ENCODE peak calls at places on chromosomes 13 and 19, in four cellular contexts. T is endothelial cell of umbilical vein, H is tibial nerve, R is ovary. I is an unnamed sample.

GRCh38 chr13:60936281-60936680 is 479.4 kb downstream of the PCDH20 start:
- DNase-seq in T (no peak), H (no peak), R (no peak), I (no peak)

GRCh38 chr19:5520501-5520900 is 47.3 kb downstream of the TINCR start:
- DNase-seq in T (no peak), H (no peak), R (no peak), I (no peak)

GRCh38 chr13:34344761-34345600 is 527.0 kb downstream of the RFC3 start:
- DNase-seq in T (no peak), H (no peak), R (no peak), I (no peak)

GRCh38 chr19:9940778-9941177 is 4.5 kb upstream of the OLFM2 start:
- DNase-seq in T (no peak), H (no peak), R (no peak), I (no peak)

GRCh38 chr19:35882074-35882832 is 13.9 kb downstream of the APLP1 start:
- DNase-seq in T (peak; percentile 77), H (no peak), R (no peak), I (peak; percentile 70)

GRCh38 chr13:74554581-74555290 is 420.5 kb upstream of the KLF12 start:
- DNase-seq in T (no peak), H (no peak), R (no peak), I (no peak)

GRCh38 chr13:68304287-68304893 is 1074.3 kb upstream of the PCDH9 start:
- DNase-seq in T (peak; percentile 14), H (no peak), R (no peak), I (peak; percentile 8)

GRCh38 chr13:49561064-49561410 is 24.3 kb downstream of the RCBTB1 start:
- DNase-seq in T (no peak), H (no peak), R (no peak), I (no peak)

GRCh38 chr13:78410164-78410563 is 193.2 kb downstream of the POU4F1 start:
- DNase-seq in T (no peak), H (no peak), R (no peak), I (no peak)

GRCh38 chr13:21079206-21079605 is 17.8 kb upstream of the LATS2 start:
- DNase-seq in T (no peak), H (no peak), R (no peak), I (no peak)

GRCh38 chr13:87087741-87088140 is 583.4 kb upstream of the SLITRK5 start:
- DNase-seq in T (no peak), H (no peak), R (no peak), I (no peak)

GRCh38 chr19:16249826-16250434 is 52.2 kb downstream of the AP1M1 start:
- DNase-seq in T (no peak), H (no peak), R (no peak), I (no peak)

GRCh38 chr13:49099513-49099877 is 120.6 kb upstream of the MLNR start:
- DNase-seq in T (no peak), H (no peak), R (no peak), I (no peak)

GRCh38 chr13:106498571-106498970 is 36.9 kb downstream of the EFNB2 start:
- DNase-seq in T (no peak), H (no peak), R (no peak), I (no peak)

GRCh38 chr19:31572671-31573298 is 223.5 kb upstream of the TSHZ3 start:
- DNase-seq in T (no peak), H (no peak), R (no peak), I (no peak)

GRCh38 chr13:27541386-27541785 is 78.9 kb downstream of the LNX2 start:
- DNase-seq in T (no peak), H (no peak), R (no peak), I (no peak)

GRCh38 chr13:99752373-99752772 is 219.2 kb downstream of the ZIC5 start:
- DNase-seq in T (no peak), H (no peak), R (no peak), I (no peak)

GRCh38 chr13:40657961-40658360 is 8.5 kb downstream of the FOXO1 start:
- DNase-seq in T (no peak), H (no peak), R (no peak), I (no peak)

GRCh38 chr13:36965767-36966166 is 33.4 kb downstream of the ALG5 start:
- DNase-seq in T (peak; percentile 95), H (no peak), R (no peak), I (peak; percentile 26)

GRCh38 chr19:47144630-47145029 is 14.0 kb downstream of the SAE1 start:
- DNase-seq in T (no peak), H (no peak), R (no peak), I (no peak)

GRCh38 chr13:95604534-95604915 is 40.0 kb downstream of the DZIP1 start:
- DNase-seq in T (no peak), H (no peak), R (no peak), I (no peak)

GRCh38 chr19:57664269-57665127 is 4.2 kb upstream of the ZSCAN4 start:
- DNase-seq in T (peak; percentile 46), H (no peak), R (peak; percentile 65), I (peak; percentile 76)

DNA sequence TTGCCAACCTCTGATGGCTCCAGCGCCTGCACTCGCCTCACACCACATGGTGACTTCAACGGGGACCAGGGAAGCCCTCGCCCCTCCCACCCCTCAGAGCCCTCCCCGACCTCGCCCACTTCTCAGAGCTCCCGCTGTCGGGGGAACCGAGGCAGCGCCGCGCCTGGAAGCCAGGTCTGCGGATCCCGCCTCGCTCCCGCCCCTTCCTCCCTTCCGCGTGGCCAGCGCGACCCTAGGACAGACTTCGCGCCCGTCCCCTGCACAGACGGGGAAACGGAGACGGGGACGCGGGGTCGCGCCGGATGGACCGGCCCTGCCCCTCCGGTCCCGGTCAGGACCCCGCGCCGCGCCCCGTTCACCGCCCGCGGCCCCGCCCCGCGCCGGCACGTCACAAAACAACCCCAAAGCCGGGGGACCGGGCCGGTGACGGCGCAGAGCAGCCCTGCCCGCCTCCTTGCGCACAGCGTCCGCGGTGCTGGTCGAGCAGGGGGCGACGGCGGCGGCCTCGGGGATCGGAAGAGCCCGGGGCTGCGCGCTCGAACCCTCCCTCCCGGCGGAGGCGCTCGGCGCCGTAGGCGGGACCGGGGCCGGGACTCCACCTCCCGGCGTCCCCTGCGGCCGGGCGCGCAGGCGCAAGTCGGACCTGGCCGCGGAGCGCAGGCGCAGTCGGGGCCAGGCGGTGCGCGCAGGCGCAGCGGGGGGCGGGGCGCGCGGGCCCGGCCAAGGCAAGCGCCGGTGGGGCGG is 379 bp upstream of the CDC34 start:
- DNase-seq in T (peak; percentile 73), H (peak; percentile 68), R (peak; percentile 94), I (peak; percentile 95)
- TF ChIP-seq POLR2A in T (peak; percentile 20), H (peak; percentile 91), R (no peak), I (peak; percentile 57)

DNA sequence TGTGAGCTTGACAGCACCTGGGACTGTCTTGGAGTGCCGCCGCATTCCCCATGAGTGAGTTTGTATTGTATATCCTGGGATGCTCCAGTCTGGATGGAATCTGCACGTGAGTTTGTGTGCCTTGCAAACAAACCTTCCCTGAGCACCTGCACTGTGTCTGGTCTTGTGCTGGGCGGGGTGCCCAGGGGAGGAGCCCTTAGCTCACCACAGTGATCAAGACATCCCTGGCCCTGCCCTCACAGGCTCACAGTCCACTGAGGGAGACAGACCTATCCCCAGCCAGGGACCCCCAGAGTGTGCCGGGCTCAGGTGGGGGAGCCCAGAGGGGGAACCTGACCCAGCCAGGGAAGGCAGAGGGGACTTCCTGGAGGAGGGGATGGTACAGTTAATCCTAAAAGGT is 1.7 kb upstream of the BCAM start:
- DNase-seq in T (no peak), H (no peak), R (no peak), I (no peak)
- TF ChIP-seq POLR2A in T (no peak), H (no peak), R (no peak), I (no peak)

GRCh38 chr19:12940897-12941296 is 2.5 kb downstream of the CALR start:
- DNase-seq in T (no peak), H (no peak), R (no peak), I (no peak)
- TF ChIP-seq POLR2A in T (no peak), H (no peak), R (no peak), I (no peak)

GRCh38 chr19:55253842-55254624 is 4.8 kb downstream of the PPP6R1 start:
- DNase-seq in T (peak; percentile 25), H (no peak), R (no peak), I (no peak)
- TF ChIP-seq POLR2A in T (no peak), H (no peak), R (no peak), I (no peak)

GRCh38 chr19:41615207-41615606 is 11.7 kb downstream of the CEACAM4 start:
- DNase-seq in T (no peak), H (no peak), R (no peak), I (no peak)
- TF ChIP-seq POLR2A in T (no peak), H (no peak), R (no peak), I (no peak)

GRCh38 chr13:28718538-28719226 is at the start of gene SLC46A3:
- DNase-seq in T (peak; percentile 99), H (peak; percentile 95), R (peak; percentile 98), I (peak; percentile 89)
- TF ChIP-seq POLR2A in T (no peak), H (peak; percentile 68), R (peak; percentile 31), I (peak; percentile 75)

GRCh38 chr19:18588611-18589379 is at the start of gene REX1BD:
- DNase-seq in T (peak; percentile 85), H (peak; percentile 55), R (peak; percentile 88), I (peak; percentile 78)
- TF ChIP-seq POLR2A in T (peak; percentile 87), H (peak; percentile 45), R (peak; percentile 45), I (peak; percentile 79)

GRCh38 chr19:17607936-17608335 is 52.5 kb downstream of the COLGALT1 start:
- DNase-seq in T (no peak), H (no peak), R (no peak), I (no peak)

GRCh38 chr19:17604372-17605025 is 49.0 kb downstream of the COLGALT1 start:
- DNase-seq in T (no peak), H (no peak), R (no peak), I (no peak)

GRCh38 chr19:17605117-17605516 is 49.7 kb downstream of the COLGALT1 start:
- DNase-seq in T (no peak), H (no peak), R (peak; percentile 31), I (no peak)

GRCh38 chr19:17606786-17607185 is 51.3 kb downstream of the COLGALT1 start:
- DNase-seq in T (no peak), H (no peak), R (peak; percentile 38), I (no peak)

DNA sequence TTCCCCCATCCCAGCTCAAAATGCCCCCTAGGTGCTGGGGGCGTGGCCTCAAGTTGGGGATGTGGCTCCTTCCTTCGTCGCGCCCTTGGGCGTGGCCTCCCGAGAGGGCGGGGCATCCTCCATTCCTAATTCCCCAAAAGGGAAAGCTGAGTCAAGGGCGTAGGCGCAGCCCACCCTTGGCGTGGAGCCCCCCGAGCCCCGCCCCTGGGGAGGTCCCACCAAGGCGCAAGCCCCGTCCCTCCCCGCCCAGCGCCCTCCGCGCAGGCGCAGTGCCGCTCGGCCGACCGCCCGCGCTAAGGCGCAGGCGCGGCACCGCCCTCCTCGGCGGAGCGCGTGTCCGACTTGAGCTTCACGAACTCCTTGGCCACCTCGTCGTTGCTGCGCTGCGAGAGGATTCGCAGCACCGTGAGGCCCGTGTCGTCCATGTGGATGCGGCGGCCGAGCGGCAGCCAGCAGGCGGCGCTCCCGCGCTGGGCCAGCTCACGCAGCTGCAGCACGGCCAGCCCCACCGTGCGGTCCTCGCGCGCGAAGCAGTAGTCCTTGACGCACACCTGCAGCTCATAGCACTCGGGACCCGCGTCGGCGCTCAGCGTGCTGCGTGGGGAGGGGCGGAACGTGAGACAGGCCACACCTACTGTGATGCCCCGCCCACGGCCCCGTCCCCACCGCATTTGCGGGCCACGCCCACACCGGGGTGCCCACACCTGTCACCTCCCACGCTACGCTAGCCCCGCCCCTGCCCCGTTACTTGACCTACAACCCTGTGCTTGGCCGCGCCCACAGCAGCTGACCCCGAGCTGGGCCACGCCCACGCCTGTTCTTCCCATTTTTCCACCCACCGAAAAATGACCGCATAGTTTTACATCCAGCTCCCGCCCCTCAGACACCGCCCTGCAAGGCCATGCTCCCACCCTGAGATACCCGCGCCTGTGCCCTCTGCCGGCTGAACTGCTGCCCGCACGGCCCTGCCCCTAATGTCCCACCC is 50.6 kb downstream of the COLGALT1 start:
- DNase-seq in T (peak; percentile 77), H (peak; percentile 64), R (peak; percentile 89), I (peak; percentile 89)
- TF ChIP-seq POLR2A in T (no peak), H (peak; percentile 25), R (no peak), I (peak; percentile 79)